ENCODE peak calls at places on chromosomes 3 and 15, in four cellular contexts. A is Peyer's patch, Q is PC-3, X is H1. C is an unnamed sample.

GRCh38 chr3:157271283-157271882 is 111.4 kb upstream of the CCNL1 start:
- DNase-seq in A (no peak), Q (no peak), X (no peak), C (no peak)

GRCh38 chr15:66255293-66255676 is 1.7 kb upstream of the MEGF11 start:
- DNase-seq in A (no peak), Q (no peak), X (no peak), C (no peak)

GRCh38 chr3:94179059-94179458 is 116.2 kb downstream of the NSUN3 start:
- DNase-seq in A (no peak), Q (no peak), X (no peak), C (no peak)

GRCh38 chr3:180492047-180492446 is 109.9 kb upstream of the TTC14 start:
- DNase-seq in A (no peak), Q (no peak), X (no peak), C (no peak)

GRCh38 chr3:48962939-48963338 is 27.1 kb upstream of the P4HTM start:
- DNase-seq in A (no peak), Q (no peak), X (no peak), C (no peak)

GRCh38 chr3:14335774-14336413 is 66.5 kb upstream of the SLC6A6 start:
- DNase-seq in A (no peak), Q (no peak), X (no peak), C (no peak)

GRCh38 chr3:101509811-101510210 is 3.2 kb downstream of the SENP7 start:
- DNase-seq in A (no peak), Q (peak), X (no peak), C (no peak)

GRCh38 chr15:68347392-68347791 is 69.8 kb downstream of the FEM1B start:
- DNase-seq in A (no peak), Q (no peak), X (no peak), C (no peak)

GRCh38 chr15:67025719-67026118 is 39.7 kb upstream of the SMAD3 start:
- DNase-seq in A (no peak), Q (peak), X (no peak), C (no peak)

DNA sequence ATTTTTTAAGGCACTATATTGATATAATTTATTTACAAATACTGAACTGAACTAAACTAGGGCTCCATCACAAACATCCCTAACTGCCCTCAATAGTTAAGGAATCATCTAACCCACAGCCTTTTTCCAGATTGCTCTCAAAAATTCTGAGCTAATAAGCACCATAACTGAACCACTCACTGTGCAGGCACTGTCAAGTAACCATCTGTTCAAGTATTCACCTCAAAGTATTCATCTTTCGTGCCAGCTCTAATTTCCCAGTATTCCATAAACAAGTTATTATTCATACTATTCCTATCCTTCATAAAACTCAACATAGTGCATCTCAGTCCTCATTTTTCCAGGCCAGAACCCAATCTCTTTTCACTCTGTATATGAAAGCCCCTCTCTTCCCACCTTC is 41.1 kb downstream of the THBS1 start:
- DNase-seq in A (no peak), Q (no peak), X (no peak), C (no peak)
- H3K27ac ChIP-seq in A (peak), Q (no peak), X (no peak), C (no peak)

GRCh38 chr3:9978664-9979349 is 7.8 kb downstream of the EMC3 start:
- DNase-seq in A (no peak), Q (no peak), X (no peak), C (no peak)
- H3K27ac ChIP-seq in A (no peak), Q (no peak), X (no peak), C (no peak)

GRCh38 chr3:81433675-81434074 is 327.8 kb downstream of the GBE1 start:
- DNase-seq in A (no peak), Q (no peak), X (no peak), C (no peak)

GRCh38 chr3:81437683-81438082 is 323.8 kb downstream of the GBE1 start:
- DNase-seq in A (no peak), Q (no peak), X (no peak), C (no peak)

GRCh38 chr3:81435050-81435449 is 326.4 kb downstream of the GBE1 start:
- DNase-seq in A (no peak), Q (no peak), X (no peak), C (no peak)

GRCh38 chr3:81436182-81436581 is 325.3 kb downstream of the GBE1 start:
- DNase-seq in A (no peak), Q (no peak), X (no peak), C (no peak)

GRCh38 chr3:81434171-81434570 is 327.3 kb downstream of the GBE1 start:
- DNase-seq in A (no peak), Q (no peak), X (no peak), C (no peak)
- H3K27ac ChIP-seq in A (no peak), Q (no peak), X (no peak), C (no peak)

GRCh38 chr3:172751188-172751571 is 654 bp downstream of the ECT2 start:
- DNase-seq in A (no peak), Q (peak), X (no peak), C (no peak)
- H3K27ac ChIP-seq in A (peak), Q (peak), X (peak), C (peak)

DNA sequence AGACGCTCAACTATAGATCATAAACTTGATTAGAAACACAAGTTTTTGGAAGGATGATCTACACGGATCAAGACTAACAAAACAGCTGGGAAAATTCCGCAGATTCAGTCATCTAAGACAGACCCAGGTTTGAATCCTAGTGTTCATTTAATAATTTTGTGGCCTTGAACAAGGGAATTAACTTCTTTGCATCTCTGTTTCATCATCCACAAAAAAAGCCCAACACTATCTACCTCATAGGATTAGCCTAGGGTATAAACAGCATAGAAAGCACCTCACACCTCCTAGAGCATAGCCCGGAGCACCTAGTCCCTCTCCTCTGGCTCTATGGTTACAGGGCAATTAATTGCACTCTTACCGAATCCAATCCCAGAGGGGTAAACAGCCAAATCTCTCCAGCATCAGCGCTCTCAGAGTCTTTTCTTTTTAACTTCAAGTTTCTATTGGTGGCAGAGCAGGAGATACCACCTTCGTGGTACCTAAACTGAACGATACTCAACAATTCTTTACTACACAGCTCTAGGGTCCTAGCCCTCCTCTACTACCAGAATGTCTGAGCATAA is 3.5 kb downstream of the TBL1XR1 start:
- DNase-seq in A (no peak), Q (no peak), X (no peak), C (no peak)
- H3K27ac ChIP-seq in A (no peak), Q (no peak), X (no peak), C (no peak)

GRCh38 chr3:9387322-9387655 is 10.1 kb upstream of the SETD5 start:
- DNase-seq in A (no peak), Q (no peak), X (no peak), C (no peak)
- H3K27ac ChIP-seq in A (no peak), Q (no peak), X (no peak), C (no peak)